ENCODE peak calls at places on chromosomes 1 and 21, in five cellular contexts. L is H54, W is anterior cingulate cortex, E is T-helper 1 cell, Z is mesothelial cell of epicardium. T is an unnamed sample.

GRCh38 chr1:245805503-245805902 is 650.7 kb downstream of the KIF26B start:
- DNase-seq in Z (no peak), E (no peak), W (no peak), L (no peak), T (no peak)

GRCh38 chr1:212488436-212489283 is 55.9 kb downstream of the NENF start:
- DNase-seq in L (no peak), E (no peak), W (peak; percentile 30), Z (no peak), T (peak; percentile 91)

GRCh38 chr1:60745444-60745843 is 336.9 kb upstream of the NFIA start:
- DNase-seq in Z (no peak), E (no peak), L (no peak), W (no peak), T (no peak)

GRCh38 chr1:215568287-215568692 is 1.2 kb downstream of the KCTD3 start:
- DNase-seq in W (no peak), E (no peak), Z (no peak), L (peak; percentile 5), T (no peak)

GRCh38 chr1:232622981-232623380 is 7.0 kb downstream of the SIPA1L2 start:
- DNase-seq in Z (no peak), E (no peak), L (no peak), W (no peak), T (no peak)

GRCh38 chr1:95003433-95003738 is 69.4 kb downstream of the ALG14 start:
- DNase-seq in L (no peak), Z (no peak), W (no peak), E (no peak), T (no peak)

GRCh38 chr1:170548497-170548896 is 16.5 kb downstream of the GORAB start:
- DNase-seq in W (no peak), L (no peak), Z (no peak), E (no peak), T (no peak)

GRCh38 chr1:17606826-17607440 is 67.4 kb downstream of the ARHGEF10L start:
- DNase-seq in W (peak; percentile 4), L (peak; percentile 55), Z (peak; percentile 52), E (no peak), T (no peak)

GRCh38 chr1:21497466-21498061 is 11.7 kb upstream of the ALPL start:
- DNase-seq in Z (no peak), E (no peak), W (no peak), L (no peak), T (no peak)

GRCh38 chr1:157371211-157371610 is 181.1 kb downstream of the FCRL5 start:
- DNase-seq in Z (no peak), E (no peak), L (no peak), W (no peak), T (no peak)

GRCh38 chr1:6330410-6330827 is 63.1 kb downstream of the ACOT7 start:
- DNase-seq in E (no peak), L (no peak), W (no peak), Z (no peak), T (no peak)

GRCh38 chr1:22254756-22255155 is 111.9 kb upstream of the WNT4 start:
- DNase-seq in E (no peak), Z (no peak), L (no peak), W (no peak), T (no peak)

GRCh38 chr1:51515982-51516638 is 3.0 kb downstream of the EPS15 start:
- DNase-seq in L (no peak), Z (no peak), E (no peak), W (no peak), T (no peak)

GRCh38 chr21:39934895-39935294 is 67.7 kb downstream of the PCP4 start:
- DNase-seq in E (no peak), L (no peak), W (no peak), Z (no peak), T (no peak)

GRCh38 chr1:209838537-209838936 is 10.8 kb downstream of the UTP25 start:
- DNase-seq in W (no peak), Z (no peak), E (no peak), L (no peak), T (no peak)

GRCh38 chr1:208183977-208184901 is 59.9 kb downstream of the PLXNA2 start:
- DNase-seq in Z (no peak), E (no peak), W (no peak), L (peak; percentile 85), T (peak; percentile 98)